ENCODE peak calls at places on chromosome 15, in six cellular contexts. E is HCT116, J is ovary, C is NT2/D1, Z is PC-9, G is mammary epithelial cell. N is an unnamed sample.

GRCh38 chr15:95972136-95972553 is 358.4 kb upstream of the NR2F2 start:
- DNase-seq in C (no peak), E (no peak), J (peak; percentile 64), Z (no peak), G (peak; percentile 6), N (peak; percentile 26)

GRCh38 chr15:60520825-60521368 is 42.0 kb upstream of the ICE2 start:
- DNase-seq in Z (peak; percentile 36), E (peak; percentile 57), C (peak; percentile 70), G (peak; percentile 72), J (peak; percentile 72), N (peak; percentile 42)

GRCh38 chr15:29045717-29046116 is 159.9 kb downstream of the APBA2 start:
- DNase-seq in J (no peak), E (no peak), Z (no peak), C (no peak), G (peak; percentile 36), N (no peak)

GRCh38 chr15:62083168-62084154 is 16.7 kb downstream of the C2CD4A start:
- DNase-seq in Z (no peak), E (no peak), J (no peak), G (no peak), C (no peak), N (no peak)

GRCh38 chr15:32861741-32862140 is 143.9 kb downstream of the GREM1 start:
- DNase-seq in E (no peak), C (no peak), J (peak; percentile 48), Z (no peak), G (peak; percentile 37), N (peak; percentile 44)

GRCh38 chr15:68213991-68214837 is 9.1 kb upstream of the CALML4 start:
- DNase-seq in G (no peak), J (no peak), E (no peak), Z (no peak), C (no peak), N (no peak)

GRCh38 chr15:75195122-75195765 is 6.4 kb upstream of the C15orf39 start:
- DNase-seq in Z (no peak), C (no peak), E (no peak), J (peak; percentile 69), G (no peak), N (no peak)

GRCh38 chr15:89075846-89076245 is 12.4 kb upstream of the ABHD2 start:
- DNase-seq in J (no peak), C (no peak), E (no peak), Z (no peak), G (no peak), N (no peak)

GRCh38 chr15:60535743-60536142 is 56.8 kb upstream of the ICE2 start:
- DNase-seq in C (no peak), E (no peak), Z (no peak), G (no peak), J (no peak), N (no peak)

DNA sequence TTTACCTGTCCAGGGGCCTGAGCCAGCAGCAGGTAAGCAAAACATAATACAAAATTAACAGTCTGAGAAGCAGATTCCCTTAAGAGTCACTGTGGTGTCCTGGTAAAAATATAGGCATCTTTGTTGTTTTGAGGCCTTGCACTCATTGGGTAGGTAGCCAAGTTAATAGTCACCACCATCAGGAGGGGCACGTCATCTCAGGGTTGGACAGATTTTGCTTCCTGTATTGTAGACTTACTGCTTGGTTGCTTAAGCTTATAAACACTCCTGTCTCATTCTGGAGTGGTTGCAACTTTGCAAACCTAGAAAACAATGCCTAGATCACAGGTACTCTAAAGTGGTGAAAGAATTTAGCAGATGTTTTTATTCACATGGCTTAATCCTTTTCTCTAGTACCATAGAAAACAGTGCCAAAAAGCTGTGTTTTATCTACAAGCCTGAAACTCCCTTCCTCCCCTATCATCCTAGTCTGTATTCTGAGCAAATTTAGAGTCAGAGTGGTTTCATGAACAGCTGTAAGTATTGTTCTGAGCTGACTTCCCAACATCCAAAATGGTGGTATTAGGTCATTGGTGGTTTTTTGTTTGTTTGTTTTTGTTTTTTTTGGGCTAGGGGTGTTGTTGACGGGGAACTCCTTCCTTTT is 201.8 kb downstream of the AKAP13 start:
- DNase-seq in G (no peak), C (no peak), J (peak; percentile 45), E (no peak), Z (no peak), N (peak; percentile 31)
- H3K36me3 ChIP-seq in G (peaks cover 24% of the 10 kb centered on the region), C (peaks cover 66% of the 10 kb centered on the region), J (no peaks in the 10 kb centered on the region), E (peaks cover 10% of the 10 kb centered on the region), Z (peaks cover 16% of the 10 kb centered on the region), N (peaks cover 29% of the 10 kb centered on the region)

DNA sequence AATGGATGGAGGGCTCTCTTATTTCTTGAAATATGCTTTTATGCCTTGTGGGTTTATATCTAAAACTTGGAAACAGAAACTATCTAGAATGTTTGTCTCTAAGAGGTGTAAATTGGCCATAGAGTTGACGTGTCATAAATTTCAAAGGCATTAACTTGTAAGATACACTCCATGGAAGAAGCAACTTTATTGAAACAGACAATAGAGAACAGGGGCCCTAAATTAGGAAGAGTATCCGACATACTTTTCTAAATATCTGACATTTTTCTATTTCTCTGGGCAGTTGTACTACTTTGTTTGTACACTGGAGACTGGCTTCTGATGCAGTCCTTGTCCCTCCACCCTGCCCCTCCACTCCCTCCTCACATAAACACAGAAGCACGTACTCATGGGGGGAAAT is 50.0 kb downstream of the MEIS2 start:
- DNase-seq in E (no peak), G (no peak), J (no peak), Z (no peak), C (no peak), N (no peak)
- H3K36me3 ChIP-seq in E (no peaks in the 10 kb centered on the region), G (no peaks in the 10 kb centered on the region), J (no peaks in the 10 kb centered on the region), Z (peaks cover 4% of the 10 kb centered on the region), C (no peaks in the 10 kb centered on the region), N (no peaks in the 10 kb centered on the region)

DNA sequence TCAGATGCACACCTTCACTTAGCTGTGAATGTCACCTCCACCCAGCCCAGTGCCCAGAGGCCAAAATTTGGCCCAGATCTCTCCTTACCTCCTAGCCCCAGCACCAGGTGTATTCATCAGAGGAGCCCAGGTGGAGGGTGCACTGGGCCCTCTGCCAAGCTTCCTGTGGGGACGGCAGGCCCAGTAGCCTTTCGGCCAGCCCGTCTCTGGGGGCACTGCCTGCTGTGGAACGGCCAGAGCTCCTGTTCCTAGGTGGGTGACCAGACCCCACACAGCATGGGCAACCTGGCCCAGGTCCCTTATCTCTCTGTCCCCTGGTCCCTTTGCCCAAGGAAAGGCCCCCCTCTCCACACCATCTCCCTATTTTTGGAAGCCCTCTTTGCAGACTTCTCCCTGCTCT is 67.8 kb downstream of the AAGAB start:
- DNase-seq in C (no peak), Z (no peak), E (no peak), J (no peak), G (no peak), N (no peak)
- H3K36me3 ChIP-seq in C (peaks cover 93% of the 10 kb centered on the region), Z (peaks cover 47% of the 10 kb centered on the region), E (peaks cover 19% of the 10 kb centered on the region), J (no peaks in the 10 kb centered on the region), G (peaks cover 23% of the 10 kb centered on the region), N (peaks cover 95% of the 10 kb centered on the region)

GRCh38 chr15:43042885-43043284 is 63.0 kb downstream of the UBR1 start:
- DNase-seq in E (no peak), Z (no peak), C (no peak), J (no peak), G (no peak), N (no peak)
- H3K36me3 ChIP-seq in E (peaks cover 13% of the 10 kb centered on the region), Z (no peaks in the 10 kb centered on the region), C (peaks cover 30% of the 10 kb centered on the region), J (no peaks in the 10 kb centered on the region), G (peaks cover 21% of the 10 kb centered on the region), N (peaks cover 71% of the 10 kb centered on the region)

GRCh38 chr15:63801171-63801570 is 32.6 kb downstream of the HERC1 start:
- DNase-seq in E (no peak), C (no peak), J (no peak), G (no peak), Z (no peak), N (no peak)

GRCh38 chr15:63803106-63803886 is 30.5 kb downstream of the HERC1 start:
- DNase-seq in G (peak; percentile 38), C (no peak), Z (no peak), J (no peak), E (no peak), N (no peak)

GRCh38 chr15:63800245-63800644 is 33.5 kb downstream of the HERC1 start:
- DNase-seq in C (no peak), Z (no peak), E (no peak), J (no peak), G (no peak), N (no peak)

GRCh38 chr15:63801910-63802309 is 31.8 kb downstream of the HERC1 start:
- DNase-seq in E (no peak), Z (no peak), G (no peak), C (no peak), J (no peak), N (no peak)

DNA sequence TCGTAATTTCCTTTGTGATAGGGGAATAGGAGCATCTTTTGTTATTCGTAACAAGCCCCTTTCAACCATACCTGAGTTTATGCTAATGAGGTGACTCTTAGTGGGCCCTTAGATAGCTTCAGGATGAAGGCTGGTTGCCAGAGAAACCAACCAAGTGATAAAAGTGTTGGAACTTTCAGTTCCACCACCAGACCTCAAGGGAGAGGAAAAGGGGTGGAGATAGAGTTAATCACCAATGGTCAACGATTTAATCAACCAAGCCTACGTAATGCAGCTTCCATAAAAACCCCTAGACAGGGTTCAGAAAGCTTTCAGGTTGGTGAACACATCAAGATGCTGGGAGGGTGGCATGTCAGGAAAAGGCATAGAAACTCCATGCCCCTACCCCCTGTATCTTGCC is 33.0 kb downstream of the HERC1 start:
- DNase-seq in E (no peak), C (no peak), G (no peak), J (no peak), Z (no peak), N (no peak)
- H3K36me3 ChIP-seq in E (no peaks in the 10 kb centered on the region), C (no peaks in the 10 kb centered on the region), G (peaks cover 1% of the 10 kb centered on the region), J (no peaks in the 10 kb centered on the region), Z (no peaks in the 10 kb centered on the region), N (no peaks in the 10 kb centered on the region)

DNA sequence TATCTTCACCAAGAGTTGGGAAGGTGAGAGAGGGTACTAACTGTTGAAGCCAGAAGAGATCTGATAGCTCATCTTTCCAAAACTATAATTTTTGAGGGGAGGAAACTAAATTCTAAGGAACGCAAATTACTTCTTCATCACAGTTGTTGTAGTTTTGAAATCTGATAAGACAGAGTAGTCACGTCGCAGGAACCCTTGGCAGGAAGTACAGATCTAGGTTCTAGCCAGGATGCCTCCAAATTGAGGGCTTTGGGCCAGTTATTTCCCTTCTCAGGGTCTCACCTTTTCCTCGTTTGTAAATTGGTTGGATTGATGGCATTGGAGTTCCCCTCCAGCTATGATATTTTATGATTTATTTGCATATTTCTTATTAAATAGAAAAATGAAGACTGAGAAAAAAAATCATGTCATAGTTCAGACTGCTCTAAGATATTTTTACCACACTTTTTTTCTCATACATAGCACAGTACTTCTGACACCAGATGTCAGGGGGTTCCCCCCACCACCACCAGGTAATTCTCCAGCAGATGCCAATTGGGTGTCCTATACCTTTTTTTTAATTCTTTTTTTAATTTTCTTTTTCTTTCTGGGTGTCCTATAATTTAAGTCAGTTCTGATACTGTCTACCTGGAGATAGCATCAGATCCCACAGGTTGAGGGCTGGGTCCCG is 32.3 kb upstream of the APH1B start:
- DNase-seq in E (no peak), C (no peak), Z (no peak), G (no peak), J (no peak), N (no peak)
- H3K36me3 ChIP-seq in E (no peaks in the 10 kb centered on the region), C (peaks cover 7% of the 10 kb centered on the region), Z (no peaks in the 10 kb centered on the region), G (no peaks in the 10 kb centered on the region), J (no peaks in the 10 kb centered on the region), N (peaks cover 8% of the 10 kb centered on the region)